ENCODE peak calls at places on chromosomes 1 and 21, in six cellular contexts. One of them, this sample, is unnamed.
A peak's percentile ranks its signal among the peaks of the same experiment; 100 is the strongest.

GRCh38 chr1:172758242-172758641 is 99.3 kb downstream of the FASLG start:
- DNase-seq in H1: no peak
- DNase-seq in GM12878: no peak
- DNase-seq in WTC11: no peak
- DNase-seq in K562: no peak
- DNase-seq in HepG2: no peak
- DNase-seq in this sample: no peak

GRCh38 chr1:234502785-234503184 is 23.8 kb upstream of the TARBP1 start:
- DNase-seq in WTC11: no peak
- DNase-seq in GM12878: no peak
- DNase-seq in K562: no peak
- DNase-seq in HepG2: no peak
- DNase-seq in H1: no peak
- DNase-seq in this sample: no peak

GRCh38 chr1:7042322-7043231 is 257.3 kb downstream of the CAMTA1 start:
- DNase-seq in H1: peak; percentile 56
- DNase-seq in GM12878: no peak
- DNase-seq in WTC11: peak; percentile 27
- DNase-seq in HepG2: peak; percentile 12
- DNase-seq in K562: peak; percentile 57
- DNase-seq in this sample: peak; percentile 80

GRCh38 chr1:195097316-195097715 is 1510.9 kb downstream of the KCNT2 start:
- DNase-seq in H1: no peak
- DNase-seq in GM12878: no peak
- DNase-seq in HepG2: no peak
- DNase-seq in WTC11: no peak
- DNase-seq in K562: no peak
- DNase-seq in this sample: no peak

GRCh38 chr1:40794915-40795715 is 11.5 kb downstream of the KCNQ4 start:
- DNase-seq in WTC11: no peak
- DNase-seq in HepG2: no peak
- DNase-seq in GM12878: no peak
- DNase-seq in H1: no peak
- DNase-seq in K562: no peak
- DNase-seq in this sample: no peak

GRCh38 chr1:30323352-30323751 is 400.0 kb downstream of the MATN1 start:
- DNase-seq in HepG2: no peak
- DNase-seq in K562: no peak
- DNase-seq in GM12878: no peak
- DNase-seq in H1: peak; percentile 16
- DNase-seq in WTC11: no peak
- DNase-seq in this sample: no peak

GRCh38 chr1:169890761-169891538 is 2.7 kb downstream of the SCYL3 start:
- DNase-seq in GM12878: peak; percentile 51
- DNase-seq in K562: no peak
- DNase-seq in WTC11: no peak
- DNase-seq in HepG2: no peak
- DNase-seq in H1: no peak
- DNase-seq in this sample: peak; percentile 16

GRCh38 chr1:18645172-18646090 is 14.8 kb downstream of the PAX7 start:
- DNase-seq in HepG2: peak; percentile 63
- DNase-seq in K562: no peak
- DNase-seq in WTC11: peak; percentile 70
- DNase-seq in GM12878: no peak
- DNase-seq in H1: peak; percentile 66
- DNase-seq in this sample: peak; percentile 90

GRCh38 chr1:201216395-201217085 is 25.9 kb downstream of the IGFN1 start:
- DNase-seq in GM12878: no peak
- DNase-seq in H1: no peak
- DNase-seq in WTC11: no peak
- DNase-seq in HepG2: no peak
- DNase-seq in K562: no peak
- DNase-seq in this sample: no peak

GRCh38 chr1:226444901-226445300 is 37.0 kb upstream of the PARP1 start:
- DNase-seq in WTC11: no peak
- DNase-seq in K562: no peak
- DNase-seq in GM12878: peak; percentile 83
- DNase-seq in HepG2: no peak
- DNase-seq in H1: no peak
- DNase-seq in this sample: peak; percentile 61

GRCh38 chr1:109785446-109786106 is 21.9 kb upstream of the EPS8L3 start:
- DNase-seq in HepG2: no peak
- DNase-seq in H1: no peak
- DNase-seq in K562: no peak
- DNase-seq in WTC11: no peak
- DNase-seq in GM12878: no peak
- DNase-seq in this sample: no peak

GRCh38 chr1:3530086-3530930 is 75.8 kb downstream of the ARHGEF16 start:
- DNase-seq in WTC11: peak; percentile 46
- DNase-seq in K562: no peak
- DNase-seq in H1: peak; percentile 62
- DNase-seq in GM12878: no peak
- DNase-seq in HepG2: no peak
- DNase-seq in this sample: peak; percentile 68

GRCh38 chr21:41750051-41750450 is 16.8 kb downstream of the RIPK4 start:
- DNase-seq in WTC11: no peak
- DNase-seq in K562: no peak
- DNase-seq in H1: no peak
- DNase-seq in HepG2: no peak
- DNase-seq in GM12878: no peak
- DNase-seq in this sample: no peak

GRCh38 chr1:112219267-112219666 is 176.7 kb upstream of the CTTNBP2NL start:
- DNase-seq in WTC11: no peak
- DNase-seq in H1: no peak
- DNase-seq in HepG2: no peak
- DNase-seq in K562: no peak
- DNase-seq in GM12878: no peak
- DNase-seq in this sample: no peak

GRCh38 chr1:236159704-236160539 is 17.6 kb downstream of the GPR137B start:
- DNase-seq in K562: no peak
- DNase-seq in GM12878: peak; percentile 93
- DNase-seq in WTC11: no peak
- DNase-seq in H1: no peak
- DNase-seq in HepG2: peak; percentile 36
- DNase-seq in this sample: no peak

GRCh38 chr1:167518331-167518700 is at the start of gene CD247:
- DNase-seq in HepG2: no peak
- DNase-seq in H1: peak; percentile 41
- DNase-seq in WTC11: no peak
- DNase-seq in GM12878: no peak
- DNase-seq in K562: no peak
- DNase-seq in this sample: no peak

GRCh38 chr1:243946253-243946652 is 96.2 kb upstream of the AKT3 start:
- DNase-seq in WTC11: no peak
- DNase-seq in K562: peak; percentile 28
- DNase-seq in HepG2: no peak
- DNase-seq in GM12878: no peak
- DNase-seq in H1: no peak
- DNase-seq in this sample: no peak

GRCh38 chr1:228742535-228742934 is 7.3 kb downstream of the RHOU start:
- DNase-seq in K562: no peak
- DNase-seq in GM12878: no peak
- DNase-seq in HepG2: no peak
- DNase-seq in H1: no peak
- DNase-seq in WTC11: no peak
- DNase-seq in this sample: no peak

GRCh38 chr1:211632808-211633522 is 42.5 kb downstream of the NEK2 start:
- DNase-seq in H1: no peak
- DNase-seq in HepG2: no peak
- DNase-seq in GM12878: no peak
- DNase-seq in K562: no peak
- DNase-seq in WTC11: no peak
- DNase-seq in this sample: no peak

GRCh38 chr1:12591267-12591938 is 26.6 kb downstream of the DHRS3 start:
- DNase-seq in HepG2: no peak
- DNase-seq in H1: no peak
- DNase-seq in GM12878: no peak
- DNase-seq in WTC11: no peak
- DNase-seq in K562: no peak
- DNase-seq in this sample: no peak

GRCh38 chr1:201184734-201185453 is 5.7 kb upstream of the IGFN1 start:
- DNase-seq in HepG2: peak; percentile 58
- DNase-seq in K562: peak; percentile 55
- DNase-seq in GM12878: no peak
- DNase-seq in WTC11: peak; percentile 46
- DNase-seq in H1: peak; percentile 51
- DNase-seq in this sample: peak; percentile 80

GRCh38 chr1:160217466-160218165 is 12.4 kb downstream of the PEA15 start:
- DNase-seq in GM12878: no peak
- DNase-seq in H1: no peak
- DNase-seq in K562: no peak
- DNase-seq in WTC11: no peak
- DNase-seq in HepG2: peak; percentile 14
- DNase-seq in this sample: no peak

GRCh38 chr1:182877842-182878241 is 38.7 kb downstream of the DHX9 start:
- DNase-seq in HepG2: no peak
- DNase-seq in H1: no peak
- DNase-seq in WTC11: no peak
- DNase-seq in K562: no peak
- DNase-seq in GM12878: no peak
- DNase-seq in this sample: no peak

GRCh38 chr1:85344256-85344694 is 67.8 kb upstream of the BCL10 start:
- DNase-seq in HepG2: peak; percentile 44
- DNase-seq in GM12878: no peak
- DNase-seq in K562: peak; percentile 57
- DNase-seq in H1: no peak
- DNase-seq in WTC11: peak; percentile 71
- DNase-seq in this sample: peak; percentile 91

GRCh38 chr1:179038528-179039281 is 13.0 kb downstream of the FAM20B start:
- DNase-seq in WTC11: no peak
- DNase-seq in K562: no peak
- DNase-seq in HepG2: no peak
- DNase-seq in GM12878: no peak
- DNase-seq in H1: no peak
- DNase-seq in this sample: no peak

GRCh38 chr1:205923663-205924435 is 19.4 kb downstream of the SLC26A9 start:
- DNase-seq in K562: no peak
- DNase-seq in WTC11: no peak
- DNase-seq in GM12878: no peak
- DNase-seq in HepG2: no peak
- DNase-seq in H1: no peak
- DNase-seq in this sample: no peak

GRCh38 chr21:20538039-20538658 is 460.1 kb upstream of the NCAM2 start:
- DNase-seq in HepG2: no peak
- DNase-seq in H1: no peak
- DNase-seq in GM12878: no peak
- DNase-seq in K562: no peak
- DNase-seq in WTC11: no peak
- DNase-seq in this sample: no peak

GRCh38 chr21:20537162-20537561 is 461.0 kb upstream of the NCAM2 start:
- DNase-seq in WTC11: no peak
- DNase-seq in HepG2: no peak
- DNase-seq in GM12878: no peak
- DNase-seq in H1: no peak
- DNase-seq in K562: no peak
- DNase-seq in this sample: no peak
- TF ChIP-seq CREB1 in WTC11: no peak
- TF ChIP-seq CREB1 in HepG2: no peak
- TF ChIP-seq CREB1 in GM12878: no peak
- TF ChIP-seq CREB1 in H1: no peak
- TF ChIP-seq CREB1 in K562: no peak
- TF ChIP-seq CREB1 in this sample: no peak

DNA sequence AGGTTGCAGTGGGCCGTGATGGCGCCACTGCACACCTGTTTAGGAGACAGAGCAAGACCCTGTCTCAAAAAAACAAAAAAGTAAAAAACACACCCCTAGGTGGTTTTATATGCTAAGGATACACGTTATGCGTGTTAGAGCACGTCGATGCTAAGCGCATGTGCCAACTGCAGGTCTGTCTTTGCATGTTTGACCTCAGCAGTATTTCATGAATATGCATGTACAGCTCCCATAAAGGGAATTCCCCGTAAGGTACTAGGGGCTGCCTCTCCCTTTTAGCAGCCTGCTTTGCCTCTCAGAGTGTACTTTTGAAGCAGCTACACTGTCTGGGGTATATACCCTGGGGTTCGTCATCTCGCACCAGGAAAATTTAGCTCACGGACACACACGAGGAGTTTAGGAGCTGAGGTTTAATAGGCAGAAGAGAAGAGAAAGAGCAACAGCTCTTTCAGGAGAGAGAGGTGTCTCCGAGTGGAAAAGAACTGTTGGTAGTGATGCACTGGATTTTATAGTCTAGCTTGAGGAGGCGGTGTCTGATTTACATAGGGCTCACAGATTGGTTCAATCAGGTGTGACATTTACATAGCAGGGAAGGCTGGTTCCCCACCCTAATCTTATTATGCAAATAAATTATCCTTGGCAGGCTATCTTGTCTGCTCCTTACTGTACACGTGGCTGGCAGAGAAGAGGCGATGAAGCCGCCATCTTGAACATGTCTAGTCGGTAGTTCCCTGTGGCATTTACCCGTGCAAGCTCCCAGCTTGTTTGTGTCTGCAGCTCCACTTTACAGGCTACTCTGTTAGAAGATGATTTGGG is 4.2 kb upstream of the OTUD3 start:
- DNase-seq in H1: no peak
- DNase-seq in K562: peak; percentile 68
- DNase-seq in HepG2: no peak
- DNase-seq in GM12878: no peak
- DNase-seq in WTC11: no peak
- DNase-seq in this sample: peak; percentile 25
- TF ChIP-seq CREB1 in H1: no peak
- TF ChIP-seq CREB1 in K562: peak; percentile 14
- TF ChIP-seq CREB1 in HepG2: no peak
- TF ChIP-seq CREB1 in GM12878: no peak
- TF ChIP-seq CREB1 in WTC11: no peak
- TF ChIP-seq CREB1 in this sample: no peak

GRCh38 chr1:100552922-100553321 is 15.0 kb downstream of the GPR88 start:
- DNase-seq in H1: no peak
- DNase-seq in GM12878: no peak
- DNase-seq in WTC11: no peak
- DNase-seq in K562: no peak
- DNase-seq in HepG2: no peak
- DNase-seq in this sample: no peak

GRCh38 chr1:100557606-100557953 is 19.6 kb downstream of the GPR88 start:
- DNase-seq in HepG2: no peak
- DNase-seq in K562: no peak
- DNase-seq in H1: no peak
- DNase-seq in WTC11: no peak
- DNase-seq in GM12878: no peak
- DNase-seq in this sample: no peak

GRCh38 chr1:100556181-100556580 is 18.2 kb downstream of the GPR88 start:
- DNase-seq in K562: no peak
- DNase-seq in GM12878: no peak
- DNase-seq in H1: no peak
- DNase-seq in WTC11: no peak
- DNase-seq in HepG2: no peak
- DNase-seq in this sample: no peak

GRCh38 chr1:100556925-100557605 is 19.1 kb downstream of the GPR88 start:
- DNase-seq in WTC11: no peak
- DNase-seq in GM12878: no peak
- DNase-seq in H1: no peak
- DNase-seq in HepG2: no peak
- DNase-seq in K562: no peak
- DNase-seq in this sample: no peak

GRCh38 chr1:100552031-100552430 is 14.1 kb downstream of the GPR88 start:
- DNase-seq in H1: no peak
- DNase-seq in WTC11: no peak
- DNase-seq in K562: no peak
- DNase-seq in GM12878: no peak
- DNase-seq in HepG2: no peak
- DNase-seq in this sample: no peak
- TF ChIP-seq CREB1 in H1: no peak
- TF ChIP-seq CREB1 in WTC11: no peak
- TF ChIP-seq CREB1 in K562: no peak
- TF ChIP-seq CREB1 in GM12878: no peak
- TF ChIP-seq CREB1 in HepG2: no peak
- TF ChIP-seq CREB1 in this sample: no peak

GRCh38 chr1:77847621-77848080 is 40.8 kb upstream of the NEXN start:
- DNase-seq in H1: no peak
- DNase-seq in HepG2: no peak
- DNase-seq in WTC11: no peak
- DNase-seq in GM12878: peak; percentile 2
- DNase-seq in K562: no peak
- DNase-seq in this sample: no peak
- TF ChIP-seq CREB1 in H1: no peak
- TF ChIP-seq CREB1 in HepG2: no peak
- TF ChIP-seq CREB1 in WTC11: no peak
- TF ChIP-seq CREB1 in GM12878: no peak
- TF ChIP-seq CREB1 in K562: no peak
- TF ChIP-seq CREB1 in this sample: no peak